ENCODE peak calls at places on chromosomes 2 and 18, in seven cellular contexts. K, R, I, W, E, J and S are unnamed samples.

GRCh38 chr2:20702563-20702962 is 35.6 kb downstream of the GDF7 start:
- DNase-seq in J (peak; percentile 12), E (no peak), R (peak; percentile 78), I (no peak), K (no peak), W (no peak), S (no peak)

GRCh38 chr2:169036717-169037450 is 5.8 kb upstream of the ABCB11 start:
- DNase-seq in K (no peak), E (no peak), J (peak; percentile 41), W (no peak), R (no peak), I (no peak), S (no peak)

GRCh38 chr2:155412599-155412998 is 714.1 kb downstream of the KCNJ3 start:
- DNase-seq in I (no peak), E (no peak), W (no peak), J (no peak), K (no peak), R (no peak), S (no peak)

GRCh38 chr18:3360211-3360610 is 89.8 kb upstream of the TGIF1 start:
- DNase-seq in W (no peak), K (no peak), E (no peak), J (no peak), R (no peak), I (no peak), S (no peak)

GRCh38 chr18:48879008-48879431 is 71.7 kb downstream of the SMAD7 start:
- DNase-seq in W (no peak), K (no peak), I (no peak), R (no peak), E (no peak), J (no peak), S (no peak)

GRCh38 chr18:74936343-74936742 is 272.6 kb downstream of the PTGR3 start:
- DNase-seq in R (no peak), K (no peak), E (no peak), W (no peak), I (no peak), J (no peak), S (no peak)

GRCh38 chr2:21118302-21118920 is 5.4 kb upstream of the TDRD15 start:
- DNase-seq in W (peak; percentile 50), E (no peak), R (peak; percentile 14), I (no peak), J (peak; percentile 25), K (peak; percentile 46), S (peak; percentile 6)

GRCh38 chr2:181563101-181563692 is 93.7 kb downstream of the CERKL start:
- DNase-seq in I (no peak), K (no peak), E (no peak), R (no peak), W (no peak), J (no peak), S (peak; percentile 62)

GRCh38 chr2:189178007-189178406 is 1.6 kb downstream of the COL5A2 start:
- DNase-seq in J (peak; percentile 69), I (no peak), K (peak; percentile 32), E (no peak), W (no peak), R (peak; percentile 51), S (peak; percentile 44)

GRCh38 chr2:189178726-189179606 is 595 bp downstream of the COL5A2 start:
- DNase-seq in E (no peak), R (peak; percentile 78), K (peak; percentile 74), I (no peak), J (peak; percentile 84), W (no peak), S (peak; percentile 81)

GRCh38 chr2:189179607-189179979 is at the start of gene COL5A2:
- DNase-seq in E (peak; percentile 24), R (peak; percentile 91), W (no peak), K (peak; percentile 86), J (peak; percentile 95), I (no peak), S (peak; percentile 93)

GRCh38 chr2:189175869-189176431 is 3.6 kb downstream of the COL5A2 start:
- DNase-seq in R (no peak), W (no peak), I (no peak), K (no peak), J (no peak), E (no peak), S (no peak)

DNA sequence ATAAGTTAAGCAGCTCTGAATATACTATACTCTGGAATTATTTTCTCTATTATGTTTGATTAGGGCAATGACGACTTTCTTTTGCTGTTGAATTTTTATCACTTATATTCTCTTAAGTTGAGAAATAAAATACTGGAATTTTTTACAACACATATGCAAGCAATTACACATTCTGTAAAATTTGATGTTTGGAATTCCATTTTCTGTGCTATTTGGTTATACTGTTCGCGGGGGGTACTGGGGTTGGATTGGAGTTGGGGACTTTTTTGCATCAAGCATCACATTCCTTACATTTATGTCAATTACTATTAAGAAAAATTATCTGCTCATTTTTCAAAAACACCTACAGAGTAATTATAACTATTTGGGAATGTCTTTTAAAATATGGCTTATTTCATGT is 2.1 kb downstream of the COL5A2 start:
- DNase-seq in J (no peak), W (no peak), E (no peak), I (no peak), K (no peak), R (no peak), S (peak; percentile 46)
- H3K4me3 ChIP-seq in J (peak overlapping the region; percentile 75), W (no peak overlapping the region), E (peak overlapping the region; percentile 9), I (peak overlapping the region; percentile 68), K (peak overlapping the region; percentile 66), R (peak overlapping the region; percentile 96), S (peak overlapping the region; percentile 76)

GRCh38 chr2:208135794-208136369 is 6.3 kb upstream of the CRYGC start:
- DNase-seq in I (no peak), W (peak; percentile 31), J (no peak), R (no peak), E (peak; percentile 17), K (no peak), S (no peak)

GRCh38 chr2:208142255-208142924 is 3.6 kb downstream of the CRYGB start:
- DNase-seq in J (peak; percentile 16), E (no peak), I (no peak), R (peak; percentile 4), K (no peak), W (no peak), S (peak; percentile 3)

GRCh38 chr2:208136695-208137094 is 7.1 kb upstream of the CRYGC start:
- DNase-seq in J (no peak), E (no peak), R (no peak), K (no peak), I (no peak), W (no peak), S (no peak)

GRCh38 chr2:208142925-208143799 is 2.8 kb downstream of the CRYGB start:
- DNase-seq in I (no peak), J (no peak), K (no peak), E (no peak), W (no peak), R (no peak), S (no peak)

DNA sequence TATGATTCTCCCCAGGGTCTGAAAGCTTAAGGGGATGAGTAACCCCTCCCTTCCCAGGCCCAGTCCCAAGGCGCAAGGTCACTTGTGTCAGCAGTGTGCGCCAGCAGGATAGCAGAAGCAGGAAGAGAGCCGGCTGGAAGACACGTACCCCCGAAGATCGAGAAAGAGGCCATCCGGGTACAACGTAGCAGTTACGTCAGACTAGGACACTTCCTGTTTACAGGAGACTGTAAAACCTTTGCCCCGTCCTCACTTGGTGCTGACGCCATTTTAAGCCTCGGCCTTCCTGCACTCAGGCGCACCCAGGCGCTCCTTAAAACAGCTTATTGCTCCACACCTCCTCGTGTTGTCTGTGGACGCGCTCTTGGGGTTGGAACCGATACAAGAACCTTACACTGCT is 6.5 kb downstream of the CRYGB start:
- DNase-seq in R (no peak), E (no peak), I (no peak), J (no peak), W (no peak), K (no peak), S (no peak)
- TF ChIP-seq CTCF in R (no peak), E (no peak), I (no peak), J (no peak), W (no peak), K (no peak), S (no peak)

GRCh38 chr2:36359006-36359580 is 3.5 kb downstream of the CRIM1 start:
- DNase-seq in K (no peak), E (no peak), R (peak; percentile 48), I (no peak), J (peak; percentile 65), W (no peak), S (no peak)

GRCh38 chr2:36360063-36360462 is 4.5 kb downstream of the CRIM1 start:
- DNase-seq in K (no peak), W (no peak), R (no peak), J (peak; percentile 28), I (no peak), E (no peak), S (no peak)

GRCh38 chr2:36357506-36358316 is 2.1 kb downstream of the CRIM1 start:
- DNase-seq in J (peak; percentile 85), K (peak; percentile 89), W (peak; percentile 51), R (peak; percentile 85), I (no peak), E (peak; percentile 57), S (peak; percentile 80)

GRCh38 chr2:36356990-36357505 is 1.5 kb downstream of the CRIM1 start:
- DNase-seq in W (peak; percentile 50), E (peak; percentile 37), K (no peak), R (peak; percentile 50), I (no peak), J (peak; percentile 65), S (no peak)

DNA sequence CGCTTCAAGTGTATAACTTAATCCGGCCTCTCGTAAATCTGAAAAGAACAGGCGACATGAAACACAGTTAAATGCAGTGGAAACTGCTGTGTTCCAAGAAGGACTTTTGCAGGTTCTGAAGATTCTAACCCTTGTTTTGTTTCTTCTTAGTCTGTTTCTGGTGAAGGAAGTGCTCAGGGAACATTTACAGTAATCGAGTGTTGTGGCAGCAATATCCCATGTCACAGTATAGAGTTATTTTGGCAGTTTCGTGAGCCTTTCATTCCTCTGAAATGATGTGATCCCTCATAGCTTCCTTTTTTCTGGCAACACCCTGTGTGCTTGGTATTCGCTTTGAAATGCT is 2.7 kb downstream of the CRIM1 start:
- DNase-seq in W (no peak), E (no peak), K (no peak), R (peak; percentile 55), I (no peak), J (peak; percentile 84), S (peak; percentile 89)
- H3K4me3 ChIP-seq in W (peak overlapping the region; percentile 80), E (peak overlapping the region; percentile 91), K (peak overlapping the region; percentile 90), R (peak overlapping the region; percentile 70), I (peak overlapping the region; percentile 81), J (peak overlapping the region; percentile 88), S (peak overlapping the region; percentile 93)

GRCh38 chr2:134527398-134527797 is 191.4 kb downstream of the TMEM163 start:
- DNase-seq in K (no peak), I (no peak), R (no peak), W (no peak), J (no peak), E (no peak), S (peak; percentile 3)

GRCh38 chr2:134518101-134518500 is 200.7 kb downstream of the TMEM163 start:
- DNase-seq in R (no peak), K (no peak), W (no peak), E (no peak), J (no peak), I (no peak), S (no peak)

GRCh38 chr2:134522856-134523460 is 195.8 kb downstream of the TMEM163 start:
- DNase-seq in W (peak; percentile 60), I (no peak), E (no peak), K (no peak), J (no peak), R (no peak), S (no peak)

DNA sequence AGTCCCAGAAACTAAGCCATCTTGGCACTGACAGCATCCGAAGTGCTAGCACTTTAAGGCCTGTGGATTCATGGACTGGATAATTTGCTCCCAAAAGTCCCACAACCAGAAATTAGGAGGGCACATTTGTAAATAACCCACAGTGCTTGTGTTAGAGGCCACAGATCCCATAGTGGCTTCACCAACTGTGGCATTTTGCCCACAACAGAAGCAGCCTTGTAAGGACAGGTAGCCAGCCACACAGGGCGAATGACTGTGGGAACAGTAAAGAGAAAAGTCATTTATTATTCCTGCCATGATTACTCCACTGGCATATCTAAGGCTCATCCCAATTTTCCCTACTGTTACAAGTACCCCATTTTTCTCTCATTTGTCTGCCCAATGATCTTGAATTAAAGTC is 196.4 kb downstream of the TMEM163 start:
- DNase-seq in I (no peak), J (no peak), R (no peak), K (no peak), W (no peak), E (no peak), S (no peak)
- TF ChIP-seq CTCF in I (no peak), J (no peak), R (no peak), K (no peak), W (no peak), E (no peak), S (no peak)